ENCODE peak calls at places on chromosomes 13 and 19, in six cellular contexts. One of them, this sample, is unnamed.

GRCh38 chr19:53870485-53870844 is 2.8 kb downstream of the MYADM start:
- DNase-seq in right lobe of liver: peak
- DNase-seq in mucosa of descending colon: peak
- DNase-seq in progenitor cell of endocrine pancreas: no peak
- DNase-seq in activated B cell treated with CpG ODN at 0.5 μM for 24 hours: peak
- DNase-seq in WTC11: no peak
- DNase-seq in this sample: peak

GRCh38 chr13:104385409-104385808 is 1319.2 kb upstream of the SLC10A2 start:
- DNase-seq in right lobe of liver: no peak
- DNase-seq in mucosa of descending colon: no peak
- DNase-seq in progenitor cell of endocrine pancreas: no peak
- DNase-seq in activated B cell treated with CpG ODN at 0.5 μM for 24 hours: no peak
- DNase-seq in WTC11: no peak
- DNase-seq in this sample: no peak

GRCh38 chr13:96963786-96964475 is 30.3 kb downstream of the OXGR1 start:
- DNase-seq in right lobe of liver: no peak
- DNase-seq in mucosa of descending colon: no peak
- DNase-seq in progenitor cell of endocrine pancreas: no peak
- DNase-seq in activated B cell treated with CpG ODN at 0.5 μM for 24 hours: no peak
- DNase-seq in WTC11: no peak
- DNase-seq in this sample: no peak

GRCh38 chr19:47073574-47073973 is 25.1 kb upstream of the TMEM160 start:
- DNase-seq in right lobe of liver: no peak
- DNase-seq in mucosa of descending colon: no peak
- DNase-seq in progenitor cell of endocrine pancreas: no peak
- DNase-seq in activated B cell treated with CpG ODN at 0.5 μM for 24 hours: no peak
- DNase-seq in WTC11: no peak
- DNase-seq in this sample: no peak

GRCh38 chr19:1811472-1811894 is 593 bp downstream of the ATP8B3 start:
- DNase-seq in right lobe of liver: peak
- DNase-seq in mucosa of descending colon: peak
- DNase-seq in progenitor cell of endocrine pancreas: no peak
- DNase-seq in activated B cell treated with CpG ODN at 0.5 μM for 24 hours: no peak
- DNase-seq in WTC11: no peak
- DNase-seq in this sample: no peak

GRCh38 chr13:25761041-25761440 is 290.8 kb downstream of the SHISA2 start:
- DNase-seq in right lobe of liver: no peak
- DNase-seq in mucosa of descending colon: no peak
- DNase-seq in progenitor cell of endocrine pancreas: no peak
- DNase-seq in activated B cell treated with CpG ODN at 0.5 μM for 24 hours: no peak
- DNase-seq in WTC11: no peak
- DNase-seq in this sample: no peak

GRCh38 chr13:37360556-37360955 is 238.0 kb downstream of the POSTN start:
- DNase-seq in right lobe of liver: no peak
- DNase-seq in mucosa of descending colon: no peak
- DNase-seq in progenitor cell of endocrine pancreas: no peak
- DNase-seq in activated B cell treated with CpG ODN at 0.5 μM for 24 hours: no peak
- DNase-seq in WTC11: no peak
- DNase-seq in this sample: no peak

GRCh38 chr13:32645854-32646253 is 59.6 kb downstream of the PDS5B start:
- DNase-seq in right lobe of liver: no peak
- DNase-seq in mucosa of descending colon: no peak
- DNase-seq in progenitor cell of endocrine pancreas: no peak
- DNase-seq in activated B cell treated with CpG ODN at 0.5 μM for 24 hours: no peak
- DNase-seq in WTC11: no peak
- DNase-seq in this sample: no peak

GRCh38 chr19:10544242-10544752 is 593 bp downstream of the ATG4D start:
- DNase-seq in right lobe of liver: peak
- DNase-seq in mucosa of descending colon: peak
- DNase-seq in progenitor cell of endocrine pancreas: peak
- DNase-seq in activated B cell treated with CpG ODN at 0.5 μM for 24 hours: peak
- DNase-seq in WTC11: no peak
- DNase-seq in this sample: no peak

GRCh38 chr19:9075064-9075964 is 11.5 kb upstream of the OR1M1 start:
- DNase-seq in right lobe of liver: peak
- DNase-seq in mucosa of descending colon: peak
- DNase-seq in progenitor cell of endocrine pancreas: no peak
- DNase-seq in activated B cell treated with CpG ODN at 0.5 μM for 24 hours: no peak
- DNase-seq in WTC11: peak
- DNase-seq in this sample: peak

GRCh38 chr19:16143399-16144215 is at the start of gene HSH2D:
- DNase-seq in right lobe of liver: no peak
- DNase-seq in mucosa of descending colon: peak
- DNase-seq in progenitor cell of endocrine pancreas: no peak
- DNase-seq in activated B cell treated with CpG ODN at 0.5 μM for 24 hours: peak
- DNase-seq in WTC11: peak
- DNase-seq in this sample: no peak

GRCh38 chr19:35955881-35956634 is 19.9 kb downstream of the LRFN3 start:
- DNase-seq in right lobe of liver: no peak
- DNase-seq in mucosa of descending colon: no peak
- DNase-seq in progenitor cell of endocrine pancreas: no peak
- DNase-seq in activated B cell treated with CpG ODN at 0.5 μM for 24 hours: no peak
- DNase-seq in WTC11: no peak
- DNase-seq in this sample: no peak

GRCh38 chr19:17202713-17203112 is 12.4 kb upstream of the USE1 start:
- DNase-seq in right lobe of liver: no peak
- DNase-seq in mucosa of descending colon: no peak
- DNase-seq in progenitor cell of endocrine pancreas: no peak
- DNase-seq in activated B cell treated with CpG ODN at 0.5 μM for 24 hours: no peak
- DNase-seq in WTC11: no peak
- DNase-seq in this sample: no peak

GRCh38 chr19:14102756-14103155 is 12.2 kb upstream of the SAMD1 start:
- DNase-seq in right lobe of liver: no peak
- DNase-seq in mucosa of descending colon: no peak
- DNase-seq in progenitor cell of endocrine pancreas: no peak
- DNase-seq in activated B cell treated with CpG ODN at 0.5 μM for 24 hours: no peak
- DNase-seq in WTC11: no peak
- DNase-seq in this sample: no peak

GRCh38 chr19:10138879-10139795 is 19.4 kb upstream of the EIF3G start:
- DNase-seq in right lobe of liver: no peak
- DNase-seq in mucosa of descending colon: no peak
- DNase-seq in progenitor cell of endocrine pancreas: no peak
- DNase-seq in activated B cell treated with CpG ODN at 0.5 μM for 24 hours: no peak
- DNase-seq in WTC11: no peak
- DNase-seq in this sample: no peak

GRCh38 chr13:31172535-31172934 is 10.8 kb upstream of the HSPH1 start:
- DNase-seq in right lobe of liver: no peak
- DNase-seq in mucosa of descending colon: no peak
- DNase-seq in progenitor cell of endocrine pancreas: no peak
- DNase-seq in activated B cell treated with CpG ODN at 0.5 μM for 24 hours: no peak
- DNase-seq in WTC11: no peak
- DNase-seq in this sample: no peak

GRCh38 chr13:28337196-28338045 is 157.5 kb downstream of the FLT1 start:
- DNase-seq in right lobe of liver: no peak
- DNase-seq in mucosa of descending colon: no peak
- DNase-seq in progenitor cell of endocrine pancreas: no peak
- DNase-seq in activated B cell treated with CpG ODN at 0.5 μM for 24 hours: no peak
- DNase-seq in WTC11: no peak
- DNase-seq in this sample: no peak

GRCh38 chr13:33441015-33441414 is 155.5 kb upstream of the STARD13 start:
- DNase-seq in right lobe of liver: no peak
- DNase-seq in mucosa of descending colon: peak
- DNase-seq in progenitor cell of endocrine pancreas: no peak
- DNase-seq in activated B cell treated with CpG ODN at 0.5 μM for 24 hours: no peak
- DNase-seq in WTC11: peak
- DNase-seq in this sample: no peak

GRCh38 chr13:110274687-110275086 is 32.3 kb downstream of the COL4A1 start:
- DNase-seq in right lobe of liver: no peak
- DNase-seq in mucosa of descending colon: no peak
- DNase-seq in progenitor cell of endocrine pancreas: no peak
- DNase-seq in activated B cell treated with CpG ODN at 0.5 μM for 24 hours: no peak
- DNase-seq in WTC11: no peak
- DNase-seq in this sample: no peak

GRCh38 chr19:45769821-45770191 is 754 bp upstream of the SIX5 start:
- DNase-seq in right lobe of liver: peak
- DNase-seq in mucosa of descending colon: peak
- DNase-seq in progenitor cell of endocrine pancreas: no peak
- DNase-seq in activated B cell treated with CpG ODN at 0.5 μM for 24 hours: no peak
- DNase-seq in WTC11: peak
- DNase-seq in this sample: peak

GRCh38 chr19:4064551-4065260 is 2.0 kb downstream of the ZBTB7A start:
- DNase-seq in right lobe of liver: peak
- DNase-seq in mucosa of descending colon: peak
- DNase-seq in progenitor cell of endocrine pancreas: no peak
- DNase-seq in activated B cell treated with CpG ODN at 0.5 μM for 24 hours: peak
- DNase-seq in WTC11: no peak
- DNase-seq in this sample: peak

GRCh38 chr19:34350161-34350561 is 14.8 kb upstream of the GPI start:
- DNase-seq in right lobe of liver: no peak
- DNase-seq in mucosa of descending colon: peak
- DNase-seq in progenitor cell of endocrine pancreas: no peak
- DNase-seq in activated B cell treated with CpG ODN at 0.5 μM for 24 hours: no peak
- DNase-seq in WTC11: no peak
- DNase-seq in this sample: no peak

GRCh38 chr19:46133777-46134231 is 9.3 kb upstream of the IGFL3 start:
- DNase-seq in right lobe of liver: no peak
- DNase-seq in mucosa of descending colon: no peak
- DNase-seq in progenitor cell of endocrine pancreas: no peak
- DNase-seq in activated B cell treated with CpG ODN at 0.5 μM for 24 hours: no peak
- DNase-seq in WTC11: no peak
- DNase-seq in this sample: no peak

GRCh38 chr19:32373614-32374295 is 28.3 kb downstream of the ZNF507 start:
- DNase-seq in right lobe of liver: peak
- DNase-seq in mucosa of descending colon: peak
- DNase-seq in progenitor cell of endocrine pancreas: no peak
- DNase-seq in activated B cell treated with CpG ODN at 0.5 μM for 24 hours: no peak
- DNase-seq in WTC11: no peak
- DNase-seq in this sample: no peak

GRCh38 chr19:49201042-49201441 is 43.5 kb downstream of the TRPM4 start:
- DNase-seq in right lobe of liver: no peak
- DNase-seq in mucosa of descending colon: no peak
- DNase-seq in progenitor cell of endocrine pancreas: no peak
- DNase-seq in activated B cell treated with CpG ODN at 0.5 μM for 24 hours: no peak
- DNase-seq in WTC11: no peak
- DNase-seq in this sample: no peak

GRCh38 chr19:3160219-3160618 is 18.4 kb upstream of the S1PR4 start:
- DNase-seq in right lobe of liver: no peak
- DNase-seq in mucosa of descending colon: no peak
- DNase-seq in progenitor cell of endocrine pancreas: no peak
- DNase-seq in activated B cell treated with CpG ODN at 0.5 μM for 24 hours: no peak
- DNase-seq in WTC11: no peak
- DNase-seq in this sample: no peak

GRCh38 chr13:70311175-70311574 is 202.9 kb upstream of the KLHL1 start:
- DNase-seq in right lobe of liver: no peak
- DNase-seq in mucosa of descending colon: no peak
- DNase-seq in progenitor cell of endocrine pancreas: no peak
- DNase-seq in activated B cell treated with CpG ODN at 0.5 μM for 24 hours: no peak
- DNase-seq in WTC11: no peak
- DNase-seq in this sample: no peak

GRCh38 chr19:10339380-10339960 is at the start of gene ICAM3:
- DNase-seq in right lobe of liver: no peak
- DNase-seq in mucosa of descending colon: peak
- DNase-seq in progenitor cell of endocrine pancreas: no peak
- DNase-seq in activated B cell treated with CpG ODN at 0.5 μM for 24 hours: peak
- DNase-seq in WTC11: no peak
- DNase-seq in this sample: no peak

GRCh38 chr19:7326105-7326877 is 22.4 kb upstream of the ARHGEF18 start:
- DNase-seq in right lobe of liver: no peak
- DNase-seq in mucosa of descending colon: peak
- DNase-seq in progenitor cell of endocrine pancreas: no peak
- DNase-seq in activated B cell treated with CpG ODN at 0.5 μM for 24 hours: no peak
- DNase-seq in WTC11: peak
- DNase-seq in this sample: peak
- TF ChIP-seq CTCF in right lobe of liver: peak
- TF ChIP-seq CTCF in mucosa of descending colon: no peak
- TF ChIP-seq CTCF in progenitor cell of endocrine pancreas: peak
- TF ChIP-seq CTCF in activated B cell treated with CpG ODN at 0.5 μM for 24 hours: no peak
- TF ChIP-seq CTCF in WTC11: peak
- TF ChIP-seq CTCF in this sample: no peak

GRCh38 chr13:29771247-29771646 is 79.2 kb downstream of the UBL3 start:
- DNase-seq in right lobe of liver: no peak
- DNase-seq in mucosa of descending colon: no peak
- DNase-seq in progenitor cell of endocrine pancreas: no peak
- DNase-seq in activated B cell treated with CpG ODN at 0.5 μM for 24 hours: no peak
- DNase-seq in WTC11: no peak
- DNase-seq in this sample: no peak
- TF ChIP-seq CTCF in right lobe of liver: peak
- TF ChIP-seq CTCF in mucosa of descending colon: no peak
- TF ChIP-seq CTCF in progenitor cell of endocrine pancreas: peak
- TF ChIP-seq CTCF in activated B cell treated with CpG ODN at 0.5 μM for 24 hours: peak
- TF ChIP-seq CTCF in WTC11: peak
- TF ChIP-seq CTCF in this sample: peak

DNA sequence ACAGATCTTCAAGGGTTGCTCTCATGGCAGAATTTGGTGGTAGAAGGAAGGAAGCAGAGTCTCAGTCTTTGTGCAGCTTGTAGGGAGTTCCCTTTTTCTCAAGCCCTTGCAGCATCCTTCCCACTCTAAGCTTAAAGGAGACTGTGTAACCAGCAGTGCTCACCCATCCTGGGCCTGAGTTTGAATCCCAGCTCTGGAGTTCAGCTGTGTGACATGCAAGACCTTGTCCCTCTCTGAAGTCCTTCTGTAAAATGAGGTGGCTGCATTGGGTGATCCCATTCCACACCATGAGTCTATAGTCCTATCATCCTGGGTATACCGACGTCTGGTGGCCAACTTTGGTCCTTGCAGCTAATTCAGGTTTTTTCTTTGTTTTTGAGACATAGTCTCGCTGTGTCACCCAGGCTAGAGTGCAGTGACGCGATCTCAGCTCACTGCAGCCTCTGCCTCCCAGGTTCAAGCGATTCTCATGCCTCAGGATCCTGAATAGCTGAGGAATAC is 9.8 kb downstream of the SIGLEC10 start:
- DNase-seq in right lobe of liver: no peak
- DNase-seq in mucosa of descending colon: peak
- DNase-seq in progenitor cell of endocrine pancreas: no peak
- DNase-seq in activated B cell treated with CpG ODN at 0.5 μM for 24 hours: no peak
- DNase-seq in WTC11: peak
- DNase-seq in this sample: no peak
- TF ChIP-seq CTCF in right lobe of liver: peak
- TF ChIP-seq CTCF in mucosa of descending colon: peak
- TF ChIP-seq CTCF in progenitor cell of endocrine pancreas: peak
- TF ChIP-seq CTCF in activated B cell treated with CpG ODN at 0.5 μM for 24 hours: no peak
- TF ChIP-seq CTCF in WTC11: peak
- TF ChIP-seq CTCF in this sample: peak

DNA sequence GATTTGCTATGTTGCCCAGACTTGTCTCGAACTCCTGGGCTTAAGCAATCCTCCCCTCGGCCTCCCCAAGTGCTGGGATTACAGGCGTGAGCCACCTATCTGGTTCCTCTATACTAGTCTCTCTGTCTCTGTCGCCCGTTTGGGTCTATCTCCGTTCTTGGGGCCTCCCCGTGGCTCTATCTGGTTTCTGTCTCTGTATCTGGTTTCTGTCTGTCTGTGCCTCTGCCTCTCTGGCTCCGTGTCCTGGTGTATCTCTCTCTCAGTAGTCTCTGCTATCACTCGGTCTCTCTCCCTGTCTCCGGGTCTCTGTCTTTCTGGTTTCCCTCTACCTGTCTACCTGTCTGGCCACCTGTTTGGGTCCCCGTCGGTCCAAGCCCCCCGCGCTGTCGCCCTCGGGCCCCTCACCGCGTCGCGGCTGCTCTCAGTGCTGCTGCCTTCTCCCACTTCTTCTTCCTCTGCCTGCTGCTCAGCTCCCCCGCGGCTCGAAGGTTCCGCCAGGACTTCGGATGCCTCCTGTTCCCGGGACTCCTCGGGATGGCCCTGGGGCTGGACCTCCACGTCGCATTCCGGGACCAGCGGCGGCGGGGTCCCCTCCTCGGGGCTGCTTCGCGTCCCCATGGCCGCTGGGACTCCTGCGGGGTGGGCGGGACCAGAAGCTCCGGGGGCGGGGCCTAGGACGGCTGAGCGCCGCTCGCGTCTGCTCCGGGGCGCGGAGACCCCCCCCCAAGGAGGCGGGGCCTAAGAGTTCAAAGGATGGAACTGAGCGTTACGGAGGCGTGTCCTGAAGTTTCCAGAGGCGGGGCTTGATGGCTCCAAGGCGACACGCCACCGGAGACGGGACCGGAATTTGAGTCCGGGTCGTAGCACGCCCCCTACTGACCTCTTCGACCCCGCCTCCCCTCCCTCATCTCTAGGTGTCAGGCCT is 783 bp downstream of the PHLDB3 start:
- DNase-seq in right lobe of liver: peak
- DNase-seq in mucosa of descending colon: peak
- DNase-seq in progenitor cell of endocrine pancreas: peak
- DNase-seq in activated B cell treated with CpG ODN at 0.5 μM for 24 hours: peak
- DNase-seq in WTC11: peak
- DNase-seq in this sample: peak
- TF ChIP-seq CTCF in right lobe of liver: peak
- TF ChIP-seq CTCF in mucosa of descending colon: no peak
- TF ChIP-seq CTCF in progenitor cell of endocrine pancreas: peak
- TF ChIP-seq CTCF in activated B cell treated with CpG ODN at 0.5 μM for 24 hours: no peak
- TF ChIP-seq CTCF in WTC11: peak
- TF ChIP-seq CTCF in this sample: no peak